ENCODE peak calls at places on chromosome 4, in seven cellular contexts. I, Y, D, L, C, A and G are unnamed samples.

GRCh38 chr4:99806545-99806944 is 10.1 kb upstream of the DAPP1 start:
- DNase-seq in I (no peak), L (no peak), A (no peak), Y (no peak), C (no peak), D (no peak), G (no peak)

GRCh38 chr4:17027495-17027894 is 129.1 kb upstream of the LDB2 start:
- DNase-seq in D (peak; percentile 99), Y (no peak), C (no peak), A (no peak), L (no peak), I (peak; percentile 97), G (peak; percentile 66)

GRCh38 chr4:146159384-146160058 is 16.0 kb upstream of the LSM6 start:
- DNase-seq in L (no peak), Y (no peak), A (no peak), D (no peak), C (no peak), I (no peak), G (no peak)

GRCh38 chr4:32519060-32519459 is 1798.9 kb downstream of the PCDH7 start:
- DNase-seq in I (peak; percentile 29), L (no peak), A (no peak), Y (no peak), C (no peak), D (peak; percentile 37), G (no peak)

GRCh38 chr4:88613417-88613875 is 21.2 kb downstream of the HERC3 start:
- DNase-seq in A (no peak), Y (no peak), D (no peak), I (peak; percentile 32), L (no peak), C (no peak), G (no peak)

GRCh38 chr4:113773014-113773413 is 11.5 kb upstream of the CAMK2D start:
- DNase-seq in C (no peak), A (no peak), L (no peak), Y (no peak), D (no peak), I (no peak), G (no peak)

GRCh38 chr4:1113311-1114009 is at the start of gene RNF212:
- DNase-seq in L (peak; percentile 34), C (no peak), D (peak; percentile 9), Y (no peak), A (no peak), I (no peak), G (no peak)

GRCh38 chr4:30295652-30296051 is 424.5 kb upstream of the PCDH7 start:
- DNase-seq in D (no peak), I (no peak), A (no peak), L (no peak), C (no peak), Y (no peak), G (no peak)

GRCh38 chr4:44632089-44632488 is 19.3 kb downstream of the YIPF7 start:
- DNase-seq in D (no peak), L (no peak), Y (no peak), C (no peak), A (no peak), I (no peak), G (no peak)

GRCh38 chr4:42369489-42369888 is 27.8 kb upstream of the SHISA3 start:
- DNase-seq in I (no peak), A (no peak), Y (no peak), C (no peak), L (no peak), D (no peak), G (no peak)

GRCh38 chr4:124806403-124806802 is 93.9 kb upstream of the ANKRD50 start:
- DNase-seq in D (peak; percentile 63), C (no peak), L (peak; percentile 9), I (peak; percentile 81), Y (no peak), A (no peak), G (peak; percentile 4)